ENCODE peak calls at places on chromosomes 1 and 21, in five cellular contexts. F is kidney; U is CD8-positive, alpha-beta T cell; R is breast epithelium; Z is left ventricle myocardium inferior. P is an unnamed sample.

GRCh38 chr1:61050541-61051454 is 31.6 kb upstream of the NFIA start:
- DNase-seq in F (peak; percentile 90), U (no peak), R (no peak), Z (peak; percentile 78), P (peak; percentile 80)

GRCh38 chr1:161531986-161532875 is 7.9 kb downstream of the HSPA6 start:
- DNase-seq in F (no peak), U (no peak), R (no peak), Z (no peak), P (no peak)

GRCh38 chr1:21212126-21212525 is 35.4 kb upstream of the EIF4G3 start:
- DNase-seq in F (no peak), U (no peak), R (no peak), Z (no peak), P (no peak)

GRCh38 chr21:23152130-23152529 is 2153.9 kb downstream of the NCAM2 start:
- DNase-seq in F (no peak), U (no peak), R (no peak), Z (no peak), P (no peak)

GRCh38 chr1:21302747-21303715 is 12.8 kb upstream of the ECE1 start:
- DNase-seq in F (no peak), U (no peak), R (no peak), Z (no peak), P (no peak)

GRCh38 chr1:147496571-147496970 is 44.7 kb upstream of the BCL9 start:
- DNase-seq in F (no peak), U (no peak), R (no peak), Z (peak; percentile 33), P (no peak)

GRCh38 chr1:14945132-14946010 is 208.2 kb upstream of the TMEM51 start:
- DNase-seq in F (peak; percentile 90), U (no peak), R (peak; percentile 80), Z (peak; percentile 49), P (peak; percentile 76)

GRCh38 chr1:110914676-110915075 is 41.7 kb downstream of the CD53 start:
- DNase-seq in F (no peak), U (no peak), R (no peak), Z (no peak), P (no peak)

DNA sequence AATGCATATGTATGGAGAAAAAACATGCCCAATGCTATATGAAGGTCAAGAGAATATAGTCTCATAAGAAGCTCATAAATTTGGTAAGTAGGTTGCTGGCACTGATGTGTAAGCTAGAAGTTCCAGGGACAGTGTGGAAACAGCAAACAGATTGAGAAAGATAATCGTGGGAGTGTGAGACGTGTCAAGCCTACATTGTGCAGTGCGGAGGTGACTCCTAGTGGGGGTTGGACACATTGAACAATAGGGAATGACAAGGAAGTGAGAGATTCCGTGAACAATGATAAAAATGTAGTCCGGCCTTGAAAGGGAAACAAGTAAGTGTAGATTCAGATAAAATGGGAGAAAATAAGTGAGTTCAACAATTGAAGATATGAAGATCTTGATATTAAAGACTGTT is 788.4 kb upstream of the PRMT6 start:
- DNase-seq in F (no peak), U (no peak), R (no peak), Z (no peak), P (no peak)
- TF ChIP-seq CTCF in F (no peak), U (no peak), R (no peak), Z (peak; percentile 27), P (no peak)

DNA sequence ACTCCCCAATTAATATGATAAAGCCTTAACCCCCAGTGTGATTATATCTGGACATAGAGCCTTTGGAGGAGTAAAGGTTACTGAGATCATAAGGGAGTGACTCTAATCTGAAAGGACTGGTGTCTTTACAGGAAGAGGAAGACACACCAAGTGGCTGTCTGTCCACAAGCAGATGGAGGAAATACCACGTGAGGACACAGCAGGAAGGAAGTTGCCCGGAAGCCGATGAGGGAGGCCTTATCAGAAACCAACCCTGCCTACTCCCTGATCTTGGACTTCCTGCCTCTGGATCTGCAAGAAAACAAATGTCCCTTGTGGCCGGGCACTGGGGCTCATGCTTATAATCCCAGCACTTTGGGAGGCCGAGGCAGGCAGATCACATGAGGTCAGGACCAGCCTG is 110.3 kb upstream of the CHRM3 start:
- DNase-seq in F (no peak), U (no peak), R (no peak), Z (no peak), P (no peak)
- H3K27ac ChIP-seq in F (no peak overlapping the region), U (no peak overlapping the region), R (no peak overlapping the region), Z (no peak overlapping the region), P (no peak overlapping the region)

DNA sequence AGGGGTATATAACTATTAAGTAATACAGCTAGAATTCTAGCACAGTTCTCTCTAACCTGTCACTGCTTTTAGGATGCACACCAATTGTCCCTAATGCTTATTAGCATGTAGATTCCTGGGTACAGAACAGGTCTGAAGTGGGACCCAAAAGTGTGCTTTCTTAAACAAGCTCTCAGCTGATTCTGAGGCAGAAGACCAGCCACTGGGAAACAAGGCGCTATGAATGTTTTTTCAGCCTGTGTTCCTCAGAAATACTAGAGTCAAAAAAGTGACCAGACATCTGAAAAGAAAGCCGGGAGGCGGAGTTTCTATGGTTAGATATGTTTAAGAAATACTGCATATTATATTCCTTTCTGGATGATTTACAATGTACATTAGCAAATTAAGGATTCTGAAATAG is 1.8 kb downstream of the PEF1 start:
- DNase-seq in F (no peak), U (no peak), R (no peak), Z (no peak), P (no peak)
- H3K4me3 ChIP-seq in F (no peak overlapping the region), U (no peak overlapping the region), R (no peak overlapping the region), Z (no peak overlapping the region), P (no peak overlapping the region)

GRCh38 chr1:2801535-2802291 is at the start of gene TTC34:
- DNase-seq in F (peak; percentile 71), U (peak; percentile 56), R (no peak), Z (no peak), P (peak; percentile 72)
- TF ChIP-seq CTCF in F (peak; percentile 6), U (no peak), R (no peak), Z (peak; percentile 31), P (peak; percentile 29)

DNA sequence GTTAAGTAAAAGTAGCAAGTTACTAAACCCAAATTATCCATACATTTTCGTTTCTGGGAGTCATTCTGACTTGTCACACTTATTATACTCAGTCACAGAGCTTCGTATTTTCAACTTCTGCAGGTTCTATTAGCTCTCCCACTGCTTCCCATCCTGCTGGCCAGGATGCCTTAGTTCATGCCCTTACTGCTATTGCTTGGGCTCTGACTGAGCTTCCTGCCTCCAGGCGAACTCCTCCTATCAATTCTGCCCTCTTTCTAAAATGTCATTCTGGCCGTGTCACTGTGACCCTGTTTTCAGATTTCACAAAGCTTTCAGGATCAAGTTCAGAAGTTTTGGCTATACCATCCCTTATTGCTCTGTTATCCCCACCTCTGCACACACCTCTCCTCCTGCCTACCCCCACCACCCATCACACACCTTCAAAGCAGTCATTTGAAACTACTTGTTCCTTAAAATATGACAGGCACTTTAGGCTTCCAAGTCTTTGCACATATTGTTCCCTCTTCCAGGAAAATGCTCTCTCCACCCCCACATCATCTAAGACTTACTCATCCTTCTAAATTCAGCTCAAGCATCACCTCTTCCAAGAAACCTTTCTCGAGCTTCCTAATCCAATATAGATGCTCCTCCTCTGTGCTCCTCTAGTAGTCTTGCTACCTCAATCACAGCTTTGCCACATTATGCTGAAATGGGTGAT is 278.0 kb downstream of the BRINP2 start:
- DNase-seq in F (no peak), U (no peak), R (no peak), Z (no peak), P (no peak)
- H3K27ac ChIP-seq in F (no peak overlapping the region), U (no peak overlapping the region), R (no peak overlapping the region), Z (no peak overlapping the region), P (no peak overlapping the region)